ENCODE peak calls at places on chromosomes 3 and 15, in seven cellular contexts. One of them, this sample, is unnamed.

GRCh38 chr15:62835351-62835750 is 207.2 kb upstream of the TPM1 start:
- DNase-seq in foreskin keratinocyte: no peak
- DNase-seq in neural progenitor cell: no peak
- DNase-seq in progenitor cell of endocrine pancreas: no peak
- DNase-seq in BJ: no peak
- DNase-seq in foreskin fibroblast: no peak
- DNase-seq in cardiac fibroblast: peak; percentile 44
- DNase-seq in this sample: no peak

GRCh38 chr3:140303875-140304274 is 368.9 kb downstream of the CLSTN2 start:
- DNase-seq in progenitor cell of endocrine pancreas: no peak
- DNase-seq in cardiac fibroblast: no peak
- DNase-seq in foreskin keratinocyte: no peak
- DNase-seq in neural progenitor cell: no peak
- DNase-seq in foreskin fibroblast: no peak
- DNase-seq in BJ: no peak
- DNase-seq in this sample: no peak

GRCh38 chr15:99434506-99435137 is 131.2 kb upstream of the MEF2A start:
- DNase-seq in BJ: no peak
- DNase-seq in cardiac fibroblast: no peak
- DNase-seq in foreskin keratinocyte: no peak
- DNase-seq in foreskin fibroblast: no peak
- DNase-seq in neural progenitor cell: no peak
- DNase-seq in progenitor cell of endocrine pancreas: no peak
- DNase-seq in this sample: no peak

GRCh38 chr3:64548200-64548889 is 139.5 kb downstream of the ADAMTS9 start:
- DNase-seq in neural progenitor cell: no peak
- DNase-seq in BJ: no peak
- DNase-seq in progenitor cell of endocrine pancreas: no peak
- DNase-seq in cardiac fibroblast: no peak
- DNase-seq in foreskin fibroblast: peak; percentile 12
- DNase-seq in foreskin keratinocyte: no peak
- DNase-seq in this sample: no peak

GRCh38 chr3:140117111-140117526 is 182.1 kb downstream of the CLSTN2 start:
- DNase-seq in neural progenitor cell: no peak
- DNase-seq in BJ: peak; percentile 15
- DNase-seq in foreskin keratinocyte: no peak
- DNase-seq in cardiac fibroblast: no peak
- DNase-seq in progenitor cell of endocrine pancreas: no peak
- DNase-seq in foreskin fibroblast: no peak
- DNase-seq in this sample: peak; percentile 3

GRCh38 chr3:72488736-72489030 is 359.6 kb downstream of the SHQ1 start:
- DNase-seq in progenitor cell of endocrine pancreas: no peak
- DNase-seq in foreskin fibroblast: peak; percentile 19
- DNase-seq in cardiac fibroblast: peak; percentile 68
- DNase-seq in neural progenitor cell: no peak
- DNase-seq in BJ: no peak
- DNase-seq in foreskin keratinocyte: no peak
- DNase-seq in this sample: no peak

GRCh38 chr3:125310623-125311076 is 64.5 kb downstream of the ZNF148 start:
- DNase-seq in BJ: no peak
- DNase-seq in cardiac fibroblast: no peak
- DNase-seq in neural progenitor cell: no peak
- DNase-seq in foreskin keratinocyte: no peak
- DNase-seq in progenitor cell of endocrine pancreas: no peak
- DNase-seq in foreskin fibroblast: no peak
- DNase-seq in this sample: no peak

GRCh38 chr3:173785004-173785403 is 387.5 kb downstream of the NLGN1 start:
- DNase-seq in progenitor cell of endocrine pancreas: no peak
- DNase-seq in cardiac fibroblast: no peak
- DNase-seq in foreskin keratinocyte: no peak
- DNase-seq in foreskin fibroblast: no peak
- DNase-seq in neural progenitor cell: peak; percentile 67
- DNase-seq in BJ: no peak
- DNase-seq in this sample: no peak

GRCh38 chr3:41846850-41847249 is 115.1 kb downstream of the ULK4 start:
- DNase-seq in cardiac fibroblast: no peak
- DNase-seq in foreskin fibroblast: no peak
- DNase-seq in progenitor cell of endocrine pancreas: no peak
- DNase-seq in foreskin keratinocyte: no peak
- DNase-seq in BJ: no peak
- DNase-seq in neural progenitor cell: no peak
- DNase-seq in this sample: no peak

GRCh38 chr3:15332405-15333098 is at the start of gene SH3BP5:
- DNase-seq in foreskin fibroblast: peak; percentile 69
- DNase-seq in progenitor cell of endocrine pancreas: peak; percentile 60
- DNase-seq in neural progenitor cell: peak; percentile 92
- DNase-seq in foreskin keratinocyte: no peak
- DNase-seq in cardiac fibroblast: peak; percentile 59
- DNase-seq in BJ: no peak
- DNase-seq in this sample: peak; percentile 60

GRCh38 chr15:38217181-38217580 is 35.5 kb upstream of the SPRED1 start:
- DNase-seq in cardiac fibroblast: peak; percentile 72
- DNase-seq in BJ: no peak
- DNase-seq in foreskin fibroblast: peak; percentile 58
- DNase-seq in progenitor cell of endocrine pancreas: no peak
- DNase-seq in neural progenitor cell: no peak
- DNase-seq in foreskin keratinocyte: no peak
- DNase-seq in this sample: no peak

GRCh38 chr15:70556376-70556775 is 207.0 kb downstream of the UACA start:
- DNase-seq in foreskin keratinocyte: no peak
- DNase-seq in foreskin fibroblast: no peak
- DNase-seq in neural progenitor cell: no peak
- DNase-seq in BJ: no peak
- DNase-seq in cardiac fibroblast: no peak
- DNase-seq in progenitor cell of endocrine pancreas: no peak
- DNase-seq in this sample: no peak

GRCh38 chr3:82409842-82410241 is 648.4 kb upstream of the GBE1 start:
- DNase-seq in progenitor cell of endocrine pancreas: no peak
- DNase-seq in BJ: no peak
- DNase-seq in foreskin keratinocyte: no peak
- DNase-seq in neural progenitor cell: no peak
- DNase-seq in foreskin fibroblast: no peak
- DNase-seq in cardiac fibroblast: no peak
- DNase-seq in this sample: no peak

GRCh38 chr3:82410366-82410765 is 648.9 kb upstream of the GBE1 start:
- DNase-seq in foreskin fibroblast: no peak
- DNase-seq in foreskin keratinocyte: no peak
- DNase-seq in cardiac fibroblast: no peak
- DNase-seq in neural progenitor cell: no peak
- DNase-seq in progenitor cell of endocrine pancreas: no peak
- DNase-seq in BJ: no peak
- DNase-seq in this sample: no peak
- TF ChIP-seq CTCF in foreskin fibroblast: no peak
- TF ChIP-seq CTCF in foreskin keratinocyte: no peak
- TF ChIP-seq CTCF in cardiac fibroblast: no peak
- TF ChIP-seq CTCF in neural progenitor cell: no peak
- TF ChIP-seq CTCF in progenitor cell of endocrine pancreas: no peak
- TF ChIP-seq CTCF in BJ: no peak
- TF ChIP-seq CTCF in this sample: no peak

DNA sequence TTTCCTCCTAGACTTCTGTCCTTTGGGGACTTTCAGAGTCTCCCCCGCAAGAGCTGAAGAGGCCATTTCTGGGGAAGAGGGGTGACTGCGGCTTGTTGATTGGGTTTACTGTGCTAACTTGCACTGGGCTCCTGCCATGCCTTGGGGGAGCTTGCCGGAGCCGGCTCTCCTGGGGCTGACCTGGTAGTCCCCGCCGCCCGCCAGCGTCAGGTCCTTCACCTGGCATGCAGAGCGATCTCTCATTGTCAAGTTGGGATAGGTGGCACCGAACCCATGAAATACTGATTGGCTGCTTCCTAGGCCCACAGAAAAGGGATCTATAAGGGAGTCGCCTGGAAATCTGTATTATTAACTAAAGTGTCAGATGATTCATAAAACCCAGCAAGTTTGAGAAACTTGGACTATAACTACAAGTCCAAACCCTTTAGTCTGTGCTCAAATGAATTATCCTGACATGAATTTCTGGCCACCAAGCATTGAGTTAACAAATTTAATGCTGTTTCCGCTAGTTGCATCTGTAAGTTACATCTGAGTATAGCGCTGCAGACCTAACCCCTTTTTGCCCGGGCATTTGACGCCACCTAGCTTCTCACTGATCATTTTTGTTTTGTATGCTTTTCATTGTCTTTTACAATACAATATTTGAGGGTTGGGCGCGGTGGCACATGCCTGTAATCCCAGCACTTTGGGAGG is 605 bp upstream of the IMP3 start:
- DNase-seq in BJ: no peak
- DNase-seq in neural progenitor cell: peak; percentile 33
- DNase-seq in foreskin fibroblast: peak; percentile 37
- DNase-seq in foreskin keratinocyte: no peak
- DNase-seq in cardiac fibroblast: peak; percentile 53
- DNase-seq in progenitor cell of endocrine pancreas: no peak
- DNase-seq in this sample: no peak
- TF ChIP-seq CTCF in BJ: peak; percentile 39
- TF ChIP-seq CTCF in neural progenitor cell: peak; percentile 27
- TF ChIP-seq CTCF in foreskin fibroblast: peak; percentile 7
- TF ChIP-seq CTCF in foreskin keratinocyte: peak; percentile 66
- TF ChIP-seq CTCF in cardiac fibroblast: peak; percentile 20
- TF ChIP-seq CTCF in progenitor cell of endocrine pancreas: no peak
- TF ChIP-seq CTCF in this sample: no peak

GRCh38 chr3:99021466-99021865 is 120.0 kb upstream of the DCBLD2 start:
- DNase-seq in foreskin keratinocyte: no peak
- DNase-seq in foreskin fibroblast: no peak
- DNase-seq in neural progenitor cell: no peak
- DNase-seq in progenitor cell of endocrine pancreas: no peak
- DNase-seq in BJ: no peak
- DNase-seq in cardiac fibroblast: no peak
- DNase-seq in this sample: no peak

GRCh38 chr3:99023590-99024192 is 122.2 kb upstream of the DCBLD2 start:
- DNase-seq in foreskin fibroblast: peak; percentile 17
- DNase-seq in progenitor cell of endocrine pancreas: no peak
- DNase-seq in cardiac fibroblast: peak; percentile 75
- DNase-seq in neural progenitor cell: peak; percentile 38
- DNase-seq in BJ: peak; percentile 4
- DNase-seq in foreskin keratinocyte: no peak
- DNase-seq in this sample: no peak
- TF ChIP-seq CTCF in foreskin fibroblast: peak; percentile 45
- TF ChIP-seq CTCF in progenitor cell of endocrine pancreas: peak; percentile 73
- TF ChIP-seq CTCF in cardiac fibroblast: peak; percentile 50
- TF ChIP-seq CTCF in neural progenitor cell: peak; percentile 72
- TF ChIP-seq CTCF in BJ: peak; percentile 58
- TF ChIP-seq CTCF in foreskin keratinocyte: peak; percentile 88
- TF ChIP-seq CTCF in this sample: peak; percentile 78

DNA sequence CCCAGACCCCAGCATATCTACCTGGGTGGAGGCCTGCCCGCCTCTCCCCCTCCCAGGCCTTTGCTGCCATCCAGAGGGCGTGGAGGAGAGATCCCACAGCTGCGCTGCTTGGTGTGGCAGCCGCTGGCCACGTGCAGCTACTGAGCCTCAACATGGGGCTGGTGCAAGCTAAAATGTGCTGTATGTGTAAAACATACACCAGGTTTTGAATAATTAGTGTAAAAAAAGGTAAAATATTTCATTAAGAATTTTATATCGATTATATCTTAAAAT is 95.8 kb downstream of the SEC22A start:
- DNase-seq in cardiac fibroblast: no peak
- DNase-seq in BJ: no peak
- DNase-seq in foreskin fibroblast: no peak
- DNase-seq in foreskin keratinocyte: no peak
- DNase-seq in neural progenitor cell: peak; percentile 34
- DNase-seq in progenitor cell of endocrine pancreas: no peak
- DNase-seq in this sample: no peak
- TF ChIP-seq CTCF in cardiac fibroblast: no peak
- TF ChIP-seq CTCF in BJ: no peak
- TF ChIP-seq CTCF in foreskin fibroblast: no peak
- TF ChIP-seq CTCF in foreskin keratinocyte: peak; percentile 37
- TF ChIP-seq CTCF in neural progenitor cell: peak; percentile 39
- TF ChIP-seq CTCF in progenitor cell of endocrine pancreas: no peak
- TF ChIP-seq CTCF in this sample: no peak

GRCh38 chr3:186608624-186609215 is 4.1 kb upstream of the AHSG start:
- DNase-seq in progenitor cell of endocrine pancreas: no peak
- DNase-seq in cardiac fibroblast: no peak
- DNase-seq in foreskin keratinocyte: no peak
- DNase-seq in neural progenitor cell: no peak
- DNase-seq in foreskin fibroblast: no peak
- DNase-seq in BJ: no peak
- DNase-seq in this sample: no peak

GRCh38 chr3:186612721-186613636 is at the start of gene AHSG:
- DNase-seq in neural progenitor cell: no peak
- DNase-seq in BJ: no peak
- DNase-seq in foreskin fibroblast: no peak
- DNase-seq in progenitor cell of endocrine pancreas: no peak
- DNase-seq in foreskin keratinocyte: no peak
- DNase-seq in cardiac fibroblast: no peak
- DNase-seq in this sample: no peak

GRCh38 chr3:186612065-186612464 is 795 bp upstream of the AHSG start:
- DNase-seq in foreskin fibroblast: no peak
- DNase-seq in neural progenitor cell: no peak
- DNase-seq in foreskin keratinocyte: no peak
- DNase-seq in progenitor cell of endocrine pancreas: no peak
- DNase-seq in BJ: no peak
- DNase-seq in cardiac fibroblast: no peak
- DNase-seq in this sample: no peak

GRCh38 chr3:186605561-186606545 is 7.0 kb upstream of the AHSG start:
- DNase-seq in BJ: no peak
- DNase-seq in neural progenitor cell: no peak
- DNase-seq in cardiac fibroblast: no peak
- DNase-seq in progenitor cell of endocrine pancreas: no peak
- DNase-seq in foreskin keratinocyte: no peak
- DNase-seq in foreskin fibroblast: no peak
- DNase-seq in this sample: no peak

GRCh38 chr3:186609247-186609868 is 3.5 kb upstream of the AHSG start:
- DNase-seq in neural progenitor cell: no peak
- DNase-seq in foreskin fibroblast: no peak
- DNase-seq in foreskin keratinocyte: peak; percentile 67
- DNase-seq in cardiac fibroblast: peak; percentile 42
- DNase-seq in progenitor cell of endocrine pancreas: no peak
- DNase-seq in BJ: no peak
- DNase-seq in this sample: no peak
- TF ChIP-seq CTCF in neural progenitor cell: no peak
- TF ChIP-seq CTCF in foreskin fibroblast: no peak
- TF ChIP-seq CTCF in foreskin keratinocyte: peak; percentile 86
- TF ChIP-seq CTCF in cardiac fibroblast: peak; percentile 41
- TF ChIP-seq CTCF in progenitor cell of endocrine pancreas: no peak
- TF ChIP-seq CTCF in BJ: peak; percentile 24
- TF ChIP-seq CTCF in this sample: peak; percentile 15

GRCh38 chr3:16707260-16707659 is 102.0 kb upstream of the DAZL start:
- DNase-seq in cardiac fibroblast: no peak
- DNase-seq in foreskin fibroblast: no peak
- DNase-seq in BJ: no peak
- DNase-seq in progenitor cell of endocrine pancreas: no peak
- DNase-seq in neural progenitor cell: no peak
- DNase-seq in foreskin keratinocyte: no peak
- DNase-seq in this sample: no peak
- TF ChIP-seq CTCF in cardiac fibroblast: no peak
- TF ChIP-seq CTCF in foreskin fibroblast: no peak
- TF ChIP-seq CTCF in BJ: no peak
- TF ChIP-seq CTCF in progenitor cell of endocrine pancreas: no peak
- TF ChIP-seq CTCF in neural progenitor cell: no peak
- TF ChIP-seq CTCF in foreskin keratinocyte: no peak
- TF ChIP-seq CTCF in this sample: no peak

This sample was measured in neural crest cell.